ENCODE peak calls at places on chromosomes 11 and 22, in eight cellular contexts. V, N, O, I, B, P, U and T are unnamed samples.

GRCh38 chr11:13249177-13249576 is 28.4 kb upstream of the BMAL1 start:
- DNase-seq in O (no peak), I (no peak), P (no peak), U (no peak), N (no peak), V (no peak), B (no peak), T (no peak)

GRCh38 chr11:116580828-116581227 is 192.0 kb downstream of the BUD13 start:
- DNase-seq in B (no peak), U (peak), V (no peak), N (no peak), I (no peak), P (no peak), O (no peak), T (no peak)

GRCh38 chr11:92510591-92510990 is 286.0 kb downstream of the FAT3 start:
- DNase-seq in P (no peak), I (no peak), V (no peak), B (no peak), O (no peak), N (no peak), U (no peak), T (no peak)

GRCh38 chr22:32764330-32765116 is 37.0 kb upstream of the TIMP3 start:
- DNase-seq in V (peak), N (peak), I (peak), B (peak), O (no peak), P (peak), U (no peak), T (peak)

GRCh38 chr11:94493146-94493442 is 550 bp downstream of the MRE11 start:
- DNase-seq in B (no peak), I (no peak), V (no peak), N (no peak), U (no peak), O (no peak), P (no peak), T (no peak)

GRCh38 chr22:37932821-37933578 is 20.4 kb downstream of the C22orf23 start:
- DNase-seq in V (no peak), N (no peak), I (no peak), U (no peak), B (no peak), P (no peak), O (no peak), T (no peak)

GRCh38 chr11:95229199-95230053 is 1.6 kb downstream of the SESN3 start:
- DNase-seq in N (no peak), P (no peak), B (peak), U (no peak), V (peak), I (no peak), O (no peak), T (no peak)

GRCh38 chr11:3853935-3854659 is 1.4 kb upstream of the STIM1 start:
- DNase-seq in B (no peak), O (no peak), P (no peak), V (peak), U (no peak), N (peak), I (peak), T (no peak)

GRCh38 chr11:131663403-131664200 is 293.2 kb downstream of the NTM start:
- DNase-seq in U (no peak), I (no peak), B (no peak), V (no peak), O (no peak), N (no peak), P (no peak), T (peak)

GRCh38 chr11:85028329-85029101 is 598.6 kb downstream of the DLG2 start:
- DNase-seq in U (no peak), B (no peak), O (no peak), N (no peak), P (no peak), I (no peak), V (no peak), T (no peak)

GRCh38 chr22:39171623-39172264 is 19.3 kb upstream of the CBX7 start:
- DNase-seq in I (no peak), P (no peak), O (no peak), U (no peak), V (no peak), B (no peak), N (no peak), T (no peak)

GRCh38 chr22:27445876-27446275 is 355.7 kb downstream of the MN1 start:
- DNase-seq in N (peak), O (no peak), V (no peak), B (peak), P (no peak), I (no peak), U (no peak), T (no peak)

GRCh38 chr22:49046546-49047305 is 780.9 kb downstream of the BRD1 start:
- DNase-seq in U (peak), I (peak), P (peak), B (no peak), N (no peak), V (no peak), O (peak), T (peak)

GRCh38 chr22:24338701-24339451 is 68.2 kb downstream of the SPECC1L start:
- DNase-seq in N (no peak), P (peak), I (peak), B (peak), O (no peak), V (peak), U (no peak), T (no peak)

GRCh38 chr11:45847908-45848316 is 637 bp downstream of the CRY2 start:
- DNase-seq in P (peak), N (peak), U (peak), B (peak), I (peak), V (peak), O (no peak), T (peak)

GRCh38 chr11:105986554-105986953 is 35.5 kb downstream of the MSANTD4 start:
- DNase-seq in N (no peak), U (no peak), V (no peak), P (no peak), O (no peak), B (no peak), I (no peak), T (no peak)

GRCh38 chr11:23688835-23689234 is 808.0 kb upstream of the LUZP2 start:
- DNase-seq in O (no peak), P (peak), N (no peak), U (peak), B (peak), V (no peak), I (no peak), T (no peak)

GRCh38 chr11:13105237-13105844 is 96.2 kb downstream of the RASSF10 start:
- DNase-seq in B (no peak), V (peak), U (no peak), O (no peak), I (peak), P (no peak), N (peak), T (peak)

GRCh38 chr11:70637949-70638598 is 239.7 kb downstream of the CTTN start:
- DNase-seq in B (no peak), V (no peak), P (no peak), U (no peak), I (no peak), O (no peak), N (no peak), T (no peak)

GRCh38 chr11:20251496-20251895 is 91.2 kb upstream of the DBX1 start:
- DNase-seq in V (no peak), B (no peak), U (no peak), I (no peak), N (no peak), P (no peak), O (no peak), T (no peak)

GRCh38 chr11:6390718-6391547 is 659 bp downstream of the SMPD1 start:
- DNase-seq in V (no peak), B (no peak), U (no peak), O (no peak), I (no peak), P (no peak), N (no peak), T (no peak)

GRCh38 chr11:113104390-113105251 is 143.4 kb downstream of the NCAM1 start:
- DNase-seq in U (no peak), N (no peak), I (no peak), O (no peak), V (no peak), P (no peak), B (no peak), T (no peak)

GRCh38 chr11:61061081-61061826 is 41.0 kb upstream of the CD5 start:
- DNase-seq in U (no peak), B (no peak), I (no peak), V (no peak), N (no peak), P (peak), O (peak), T (peak)

GRCh38 chr11:122727101-122727929 is 71.8 kb downstream of the UBASH3B start:
- DNase-seq in P (no peak), V (no peak), N (no peak), B (no peak), U (peak), O (no peak), I (no peak), T (no peak)

GRCh38 chr11:77396911-77397310 is 77.0 kb downstream of the PAK1 start:
- DNase-seq in N (no peak), I (no peak), B (peak), U (no peak), P (no peak), V (no peak), O (no peak), T (no peak)

GRCh38 chr11:34278175-34278574 is 79.6 kb downstream of the ABTB2 start:
- DNase-seq in B (no peak), U (no peak), N (no peak), V (no peak), O (no peak), P (no peak), I (no peak), T (no peak)

GRCh38 chr11:68315581-68315920 is 3.2 kb downstream of the LRP5 start:
- DNase-seq in P (no peak), V (no peak), U (no peak), B (no peak), N (no peak), O (no peak), I (no peak), T (no peak)

GRCh38 chr11:71454470-71455113 is 1.6 kb downstream of the NADSYN1 start:
- DNase-seq in U (no peak), V (peak), N (no peak), P (no peak), B (no peak), I (peak), O (no peak), T (no peak)

GRCh38 chr11:68936358-68936636 is 32.6 kb downstream of the IGHMBP2 start:
- DNase-seq in P (no peak), N (no peak), U (no peak), B (no peak), O (no peak), I (no peak), V (no peak), T (no peak)

GRCh38 chr22:19167106-19167869 is 11.2 kb downstream of the SLC25A1 start:
- DNase-seq in U (no peak), B (no peak), I (no peak), V (no peak), N (no peak), P (no peak), O (no peak), T (no peak)

GRCh38 chr11:108586600-108586999 is 7.0 kb downstream of the EXPH5 start:
- DNase-seq in N (no peak), U (no peak), B (no peak), V (no peak), P (no peak), O (no peak), I (no peak), T (no peak)

GRCh38 chr11:126265801-126266200 is 2.9 kb downstream of the SRPRA start:
- DNase-seq in V (no peak), P (peak), B (peak), U (peak), N (no peak), O (no peak), I (no peak), T (no peak)

GRCh38 chr11:1882265-1883238 is 9.1 kb downstream of the PRR33 start:
- DNase-seq in U (peak), B (peak), I (peak), N (peak), V (peak), P (peak), O (peak), T (peak)

GRCh38 chr11:67644042-67644441 is 4.5 kb upstream of the TBX10 start:
- DNase-seq in U (peak), B (no peak), N (no peak), V (no peak), O (peak), P (no peak), I (peak), T (no peak)

GRCh38 chr11:33643167-33643817 is 57.3 kb downstream of the C11orf91 start:
- DNase-seq in B (no peak), N (no peak), V (no peak), I (no peak), P (no peak), O (no peak), U (no peak), T (no peak)

GRCh38 chr22:37498289-37498909 is 12.2 kb upstream of the MFNG start:
- DNase-seq in I (peak), O (no peak), V (no peak), N (no peak), U (peak), B (no peak), P (no peak), T (no peak)

GRCh38 chr11:5626191-5626590 is 1.4 kb downstream of the TRIM34 start:
- DNase-seq in U (no peak), N (no peak), O (no peak), V (no peak), P (no peak), I (no peak), B (peak), T (no peak)

GRCh38 chr11:28699701-28700100 is 591.5 kb downstream of the METTL15 start:
- DNase-seq in O (no peak), P (no peak), N (no peak), B (peak), I (no peak), U (no peak), V (no peak), T (no peak)

GRCh38 chr22:30776476-30776875 is 81.8 kb downstream of the OSBP2 start:
- DNase-seq in O (no peak), P (no peak), B (no peak), V (no peak), N (no peak), I (no peak), U (no peak), T (no peak)

GRCh38 chr11:118358071-118358470 is 1.3 kb upstream of the UBE4A start:
- DNase-seq in I (no peak), U (no peak), B (no peak), P (no peak), V (no peak), N (no peak), O (no peak), T (no peak)

GRCh38 chr11:118364956-118365615 is 5.7 kb downstream of the UBE4A start:
- DNase-seq in U (no peak), P (no peak), I (no peak), B (no peak), V (no peak), O (no peak), N (no peak), T (no peak)

GRCh38 chr11:118359295-118359958 is at the start of gene UBE4A:
- DNase-seq in P (peak), O (peak), N (peak), V (peak), I (peak), U (peak), B (peak), T (peak)
- H3K27ac ChIP-seq in P (no peak), O (peak), N (peak), V (peak), I (peak), U (peak), B (peak), T (peak)

DNA sequence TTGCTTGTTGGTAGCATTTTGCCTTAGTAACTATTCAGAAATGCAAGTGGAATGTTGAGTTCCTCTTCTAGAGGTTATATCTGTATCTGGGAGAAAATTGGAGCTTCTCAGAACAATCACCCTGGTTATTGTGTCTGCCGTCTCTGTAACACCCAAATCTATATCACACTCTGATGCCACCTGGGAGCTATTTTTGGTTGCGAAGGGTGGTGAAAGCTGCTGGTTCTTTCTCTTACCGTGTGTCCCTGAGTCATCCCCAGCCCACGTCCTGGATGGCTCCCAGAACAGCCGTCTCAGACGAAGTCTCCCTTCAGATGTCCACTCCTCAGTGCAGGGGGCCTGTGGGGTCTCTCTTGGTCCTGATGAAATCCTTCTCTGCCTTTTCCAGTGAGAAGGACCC is 83.5 kb downstream of the C22orf31 start:
- DNase-seq in N (peak), O (peak), V (peak), B (peak), I (no peak), U (no peak), P (peak), T (no peak)
- H3K4me3 ChIP-seq in N (peak), O (peak), V (peak), B (no peak), I (no peak), U (no peak), P (no peak), T (no peak)

DNA sequence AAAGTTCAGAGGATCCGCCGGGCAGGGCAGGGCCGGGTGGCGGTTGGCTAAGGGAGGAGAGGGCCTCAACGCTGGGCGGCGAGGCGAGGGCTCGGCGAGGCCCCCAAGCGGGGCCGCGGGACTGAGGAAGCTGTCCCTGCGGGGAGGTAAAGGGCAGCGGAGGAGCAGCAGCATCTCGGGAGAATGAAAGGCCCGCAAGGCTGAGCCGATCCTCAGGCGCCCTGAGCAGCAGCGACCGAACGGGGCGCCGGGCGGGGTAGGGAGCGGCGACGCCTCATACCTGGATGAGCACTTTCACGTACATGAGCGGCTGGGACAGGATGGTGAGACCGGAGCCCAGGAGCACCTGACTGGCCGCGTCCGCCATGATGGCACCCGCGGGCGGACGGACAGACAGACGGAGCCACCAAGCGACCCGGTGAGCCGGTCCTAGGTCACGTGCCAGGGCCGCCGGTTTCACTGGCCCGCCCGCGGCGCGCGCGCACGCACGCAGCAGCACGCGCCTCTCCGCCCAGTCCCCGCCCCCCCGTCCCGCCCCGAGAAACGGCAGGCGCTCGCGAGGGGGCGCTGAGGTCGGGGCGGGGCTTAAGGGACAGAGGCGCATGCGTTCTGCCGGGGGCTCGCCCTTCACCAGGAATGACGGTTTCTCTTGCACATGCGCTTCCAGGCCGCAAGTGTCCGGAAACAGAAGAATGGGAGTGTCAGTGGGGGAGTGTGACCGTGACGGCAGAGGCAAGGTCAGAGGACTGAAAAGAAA is at the start of gene MTCH2:
- DNase-seq in U (peak), B (peak), V (peak), I (peak), N (peak), P (peak), O (peak), T (peak)
- TF ChIP-seq CTCF in U (peak), B (peak), V (peak), I (peak), N (peak), P (peak), O (no peak), T (peak)

DNA sequence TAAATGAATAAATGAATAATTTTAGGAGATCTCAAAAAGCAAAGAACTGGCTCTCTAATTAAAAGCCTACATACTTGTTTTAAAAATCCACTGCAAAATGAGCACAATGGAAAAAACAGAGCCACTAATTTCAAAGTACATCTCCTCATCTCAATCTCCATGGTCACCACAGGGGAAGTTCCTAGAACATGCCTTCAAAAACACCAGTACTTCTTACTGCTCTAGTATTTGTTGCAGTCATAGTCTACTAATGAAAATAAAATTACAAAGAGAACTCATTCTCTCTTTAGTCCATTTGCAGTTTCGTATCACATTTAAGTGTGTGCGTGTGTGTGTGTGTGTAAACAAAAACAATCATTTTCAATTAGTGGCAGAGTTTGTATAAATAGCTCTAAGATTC is 54.0 kb downstream of the PIK3C2A start:
- DNase-seq in U (no peak), B (no peak), P (no peak), V (no peak), O (no peak), N (no peak), I (no peak), T (no peak)
- H3K27ac ChIP-seq in U (no peak), B (no peak), P (no peak), V (no peak), O (no peak), N (peak), I (no peak), T (no peak)

DNA sequence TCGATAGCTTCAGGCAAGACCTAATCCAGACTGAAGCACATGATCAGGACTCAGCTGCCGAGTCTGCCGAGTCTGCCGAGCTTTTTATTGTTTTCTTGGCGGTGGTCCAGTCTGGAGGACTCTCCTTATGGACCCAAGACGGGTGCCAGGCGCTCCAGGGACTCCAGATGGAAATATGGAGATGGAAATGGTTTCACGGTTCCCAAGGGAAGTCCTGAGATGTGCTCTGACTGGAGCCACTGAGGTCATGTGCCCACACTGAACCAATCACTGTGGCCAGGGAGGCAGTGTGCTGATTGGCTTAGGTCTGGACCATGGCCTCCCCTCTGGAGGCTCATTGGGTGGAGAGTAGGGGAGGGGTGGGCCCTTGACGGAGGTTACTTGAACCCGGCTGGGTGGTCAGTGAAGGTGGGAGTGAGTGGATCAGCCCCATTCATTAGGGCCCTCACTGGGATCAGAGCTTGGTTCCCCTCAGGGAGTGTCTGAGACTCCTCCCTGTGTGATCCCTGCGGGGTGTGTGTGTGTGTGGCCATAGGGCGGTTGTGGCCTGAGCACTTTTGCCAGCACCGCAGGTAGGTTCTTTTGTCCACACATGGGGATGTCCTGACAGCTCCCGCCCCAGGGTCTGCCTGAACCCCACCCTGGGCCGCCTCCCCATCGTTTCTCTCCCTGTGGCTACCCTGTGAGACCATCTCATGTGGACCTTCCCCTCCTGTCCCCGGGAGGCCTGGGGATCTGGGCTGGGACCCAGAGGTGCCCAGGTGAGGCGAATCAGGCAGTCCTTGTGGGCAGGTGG is 14.0 kb downstream of the RPS6KA4 start:
- DNase-seq in P (no peak), B (no peak), N (no peak), O (peak), I (no peak), U (peak), V (no peak), T (no peak)
- H3K4me3 ChIP-seq in P (no peak), B (no peak), N (no peak), O (peak), I (no peak), U (peak), V (no peak), T (no peak)